ENCODE peak calls at places on chromosomes 5 and 9, in nine cellular contexts. Y is A549, T is transverse colon, L is HepG2, F is ovary, H is upper lobe of left lung, E is sigmoid colon, S is tibial nerve, O is H1. Z is an unnamed sample.

GRCh38 chr9:137416563-137417151 is 6.3 kb downstream of the EXD3 start:
- DNase-seq in Y (no peak), T (no peak), L (no peak), F (no peak), H (no peak), E (no peak), S (no peak), O (no peak), Z (no peak)

GRCh38 chr9:91255327-91255726 is 106.4 kb downstream of the AUH start:
- DNase-seq in Y (no peak), T (no peak), L (no peak), F (no peak), H (no peak), E (no peak), S (no peak), O (no peak), Z (no peak)

GRCh38 chr9:116482740-116483139 is 204.4 kb upstream of the TRIM32 start:
- DNase-seq in Y (no peak), T (no peak), L (no peak), F (peak; percentile 11), H (no peak), E (no peak), S (no peak), O (peak; percentile 47), Z (no peak)

GRCh38 chr5:66849803-66850202 is 253.6 kb downstream of the MAST4 start:
- DNase-seq in Y (peak; percentile 42), T (no peak), L (no peak), F (no peak), H (no peak), E (no peak), S (no peak), O (no peak), Z (no peak)

GRCh38 chr9:120480707-120481106 is 99.3 kb downstream of the CDK5RAP2 start:
- DNase-seq in Y (no peak), T (no peak), L (no peak), F (no peak), H (no peak), E (no peak), S (no peak), O (no peak), Z (no peak)

GRCh38 chr5:118174671-118175070 is 813.7 kb downstream of the DTWD2 start:
- DNase-seq in Y (no peak), T (no peak), L (no peak), F (no peak), H (no peak), E (no peak), S (no peak), O (no peak), Z (no peak)

GRCh38 chr9:133857639-133858038 is 119.5 kb upstream of the SARDH start:
- DNase-seq in Y (no peak), T (no peak), L (no peak), F (no peak), H (no peak), E (no peak), S (no peak), O (no peak), Z (no peak)

GRCh38 chr9:119284587-119285337 is 84.5 kb downstream of the BRINP1 start:
- DNase-seq in Y (no peak), T (no peak), L (no peak), F (no peak), H (no peak), E (no peak), S (no peak), O (no peak), Z (no peak)

GRCh38 chr9:111610149-111610548 is 10.7 kb upstream of the PTGR1 start:
- DNase-seq in Y (no peak), T (no peak), L (no peak), F (no peak), H (no peak), E (no peak), S (no peak), O (no peak), Z (no peak)

GRCh38 chr9:3963266-3964019 is 336.4 kb downstream of the GLIS3 start:
- DNase-seq in Y (peak; percentile 44), T (no peak), L (no peak), F (peak; percentile 72), H (no peak), E (peak; percentile 67), S (no peak), O (no peak), Z (peak; percentile 26)

GRCh38 chr9:92617951-92618510 is 51.9 kb downstream of the IPPK start:
- DNase-seq in Y (no peak), T (no peak), L (no peak), F (no peak), H (no peak), E (peak; percentile 48), S (no peak), O (no peak), Z (peak; percentile 18)

GRCh38 chr5:109981979-109982378 is 292.3 kb downstream of the MAN2A1 start:
- DNase-seq in Y (no peak), T (no peak), L (no peak), F (no peak), H (no peak), E (no peak), S (no peak), O (no peak), Z (no peak)

GRCh38 chr5:97363577-97363976 is 180.5 kb upstream of the RIOK2 start:
- DNase-seq in Y (no peak), T (no peak), L (no peak), F (no peak), H (no peak), E (no peak), S (no peak), O (no peak), Z (no peak)

GRCh38 chr9:127263244-127263643 is 1.3 kb upstream of the GARNL3 start:
- DNase-seq in Y (no peak), T (no peak), L (no peak), F (no peak), H (no peak), E (no peak), S (no peak), O (no peak), Z (no peak)

GRCh38 chr9:94167055-94167346 is 82.7 kb downstream of the PTPDC1 start:
- DNase-seq in Y (no peak), T (no peak), L (peak; percentile 79), F (no peak), H (peak; percentile 86), E (no peak), S (no peak), O (no peak), Z (no peak)

GRCh38 chr5:7849531-7850240 is 1.2 kb downstream of the CFAP90 start:
- DNase-seq in Y (peak; percentile 16), T (no peak), L (peak; percentile 26), F (peak; percentile 26), H (no peak), E (no peak), S (no peak), O (no peak), Z (no peak)

GRCh38 chr5:56388229-56389065 is 155.3 kb upstream of the ANKRD55 start:
- DNase-seq in Y (no peak), T (no peak), L (peak; percentile 83), F (no peak), H (no peak), E (no peak), S (no peak), O (no peak), Z (no peak)

GRCh38 chr9:4371108-4371507 is 71.2 kb upstream of the GLIS3 start:
- DNase-seq in Y (peak; percentile 23), T (no peak), L (no peak), F (no peak), H (peak; percentile 22), E (no peak), S (no peak), O (no peak), Z (no peak)

GRCh38 chr9:115117999-115118470 is at the start of gene TNC:
- DNase-seq in Y (peak; percentile 2), T (peak; percentile 50), L (no peak), F (no peak), H (peak; percentile 38), E (peak; percentile 94), S (peak; percentile 38), O (peak; percentile 52), Z (peak; percentile 36)

GRCh38 chr5:151880304-151880703 is 44.3 kb downstream of the GLRA1 start:
- DNase-seq in Y (no peak), T (no peak), L (no peak), F (no peak), H (no peak), E (no peak), S (no peak), O (no peak), Z (no peak)

DNA sequence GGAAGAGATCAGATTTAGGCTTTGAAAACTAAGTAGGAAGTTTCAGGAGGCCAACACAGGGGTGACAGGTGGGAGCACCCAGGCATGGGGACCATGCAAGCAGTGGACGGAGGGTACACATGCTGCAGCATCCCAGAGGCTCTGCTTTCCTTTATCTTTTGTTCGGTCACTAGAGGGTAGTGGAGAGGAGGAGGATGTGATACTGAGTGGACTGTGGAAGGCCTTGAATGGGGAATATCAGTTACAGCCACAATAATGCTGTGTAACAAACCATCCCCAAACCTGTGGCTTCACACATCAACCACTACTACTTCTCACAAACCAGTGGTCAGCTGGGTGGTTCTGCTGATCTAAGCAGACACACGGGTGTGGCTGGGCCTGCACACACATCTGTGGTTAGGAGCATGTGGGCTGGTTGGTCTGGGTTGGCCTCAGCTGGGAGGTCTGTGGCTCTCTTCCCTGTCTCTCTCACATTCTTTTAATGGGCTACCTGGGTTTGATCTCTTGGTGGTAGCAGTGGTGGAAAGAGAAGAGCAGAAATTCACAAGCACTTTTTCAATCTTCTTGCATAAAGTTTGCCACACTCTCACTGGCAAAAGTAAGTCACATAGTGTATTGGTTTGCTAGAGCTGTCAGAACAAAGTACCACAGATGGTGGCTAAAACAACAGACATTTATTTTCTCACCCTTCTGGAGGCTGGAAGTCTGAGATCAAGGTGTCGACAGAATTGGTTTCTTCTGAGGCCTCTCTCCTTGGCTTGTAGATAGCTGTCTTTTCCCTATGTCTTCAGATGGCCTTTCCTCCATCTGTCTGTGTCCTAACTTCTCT is 238.7 kb downstream of the AGTPBP1 start:
- DNase-seq in Y (no peak), T (no peak), L (no peak), F (no peak), H (no peak), E (no peak), S (no peak), O (no peak), Z (no peak)
- TF ChIP-seq CTCF in Y (no peak), T (no peak), L (peak; percentile 13), F (no peak), H (no peak), E (no peak), S (no peak), O (no peak), Z (no peak)

GRCh38 chr5:112779531-112779930 is 41.8 kb downstream of the APC start:
- DNase-seq in Y (no peak), T (no peak), L (no peak), F (no peak), H (no peak), E (no peak), S (no peak), O (no peak), Z (no peak)
- TF ChIP-seq EP300 in Y (no peak), T (no peak), L (no peak), F (no peak), H (no peak), E (no peak), S (no peak), O (no peak), Z (no peak)

GRCh38 chr9:80004687-80005086 is 432.9 kb downstream of the TLE4 start:
- DNase-seq in Y (no peak), T (no peak), L (no peak), F (no peak), H (no peak), E (no peak), S (no peak), O (no peak), Z (no peak)
- TF ChIP-seq CTCF in Y (no peak), T (no peak), L (no peak), F (no peak), H (no peak), E (no peak), S (no peak), O (no peak), Z (no peak)

GRCh38 chr5:58318468-58318867 is 141.4 kb downstream of the PLK2 start:
- DNase-seq in Y (no peak), T (no peak), L (no peak), F (no peak), H (no peak), E (no peak), S (no peak), O (no peak), Z (no peak)
- TF ChIP-seq EP300 in Y (no peak), T (no peak), L (no peak), F (no peak), H (no peak), E (no peak), S (no peak), O (no peak), Z (no peak)